ENCODE peak calls at places on chromosomes 12 and 14, in five cellular contexts. U is H9, M is mesenchymal stem cell, D is H1, E is trophoblast cell. T is an unnamed sample.

GRCh38 chr12:14369322-14369721 is 3.8 kb downstream of the ATF7IP start:
- DNase-seq in U (no peak), M (no peak), D (no peak), E (no peak), T (no peak)

GRCh38 chr12:132199101-132199500 is 54.8 kb downstream of the NOC4L start:
- DNase-seq in U (no peak), M (no peak), D (no peak), E (no peak), T (no peak)

GRCh38 chr12:95997911-95998510 is 1.9 kb upstream of the HAL start:
- DNase-seq in U (no peak), M (no peak), D (no peak), E (peak), T (no peak)

GRCh38 chr12:13001725-13002040 is 1.6 kb upstream of the HEBP1 start:
- DNase-seq in U (no peak), M (no peak), D (no peak), E (no peak), T (no peak)

GRCh38 chr12:108696111-108696995 is 35.0 kb downstream of the CORO1C start:
- DNase-seq in U (no peak), M (peak), D (no peak), E (peak), T (no peak)

GRCh38 chr12:51421266-51421884 is 3.3 kb upstream of the SLC4A8 start:
- DNase-seq in U (peak), M (peak), D (peak), E (peak), T (peak)

GRCh38 chr12:2977776-2978175 is 18.6 kb downstream of the TEAD4 start:
- DNase-seq in U (no peak), M (no peak), D (no peak), E (no peak), T (no peak)

GRCh38 chr14:65255583-65256443 is 153.5 kb upstream of the MAX start:
- DNase-seq in U (peak), M (peak), D (peak), E (peak), T (no peak)

GRCh38 chr12:131985145-131985875 is 35.6 kb downstream of the EP400 start:
- DNase-seq in U (no peak), M (no peak), D (no peak), E (peak), T (no peak)

GRCh38 chr12:113403435-113404415 is at the start of gene SDS:
- DNase-seq in U (no peak), M (no peak), D (no peak), E (no peak), T (no peak)

GRCh38 chr12:49283541-49284429 is 11.2 kb upstream of the PRPH start:
- DNase-seq in U (peak), M (no peak), D (no peak), E (peak), T (no peak)

GRCh38 chr12:81378601-81379000 is 300.7 kb downstream of the ACSS3 start:
- DNase-seq in U (no peak), M (no peak), D (no peak), E (no peak), T (no peak)

GRCh38 chr14:97218713-97219355 is 421.7 kb downstream of the VRK1 start:
- DNase-seq in U (peak), M (no peak), D (peak), E (no peak), T (peak)

GRCh38 chr14:96077983-96078686 is 39.0 kb downstream of the C14orf132 start:
- DNase-seq in U (no peak), M (no peak), D (no peak), E (peak), T (no peak)

GRCh38 chr12:113220593-113221180 is 577 bp upstream of the TPCN1 start:
- DNase-seq in U (no peak), M (no peak), D (no peak), E (peak), T (no peak)

GRCh38 chr14:92492261-92492660 is 21.3 kb upstream of the RIN3 start:
- DNase-seq in U (no peak), M (no peak), D (no peak), E (peak), T (no peak)

GRCh38 chr12:69904761-69905160 is 79.7 kb downstream of the MYRFL start:
- DNase-seq in U (no peak), M (peak), D (no peak), E (peak), T (no peak)

GRCh38 chr12:18352312-18352711 is 91.0 kb downstream of the PIK3C2G start:
- DNase-seq in U (no peak), M (no peak), D (no peak), E (no peak), T (no peak)
- H2BK12ac ChIP-seq in U (no peak), M (no peak), D (no peak), E (no peak), T (no peak)

GRCh38 chr14:74417611-74418010 is 8.4 kb downstream of the SYNDIG1L start:
- DNase-seq in U (no peak), M (no peak), D (no peak), E (no peak), T (no peak)
- H2BK12ac ChIP-seq in U (no peak), M (no peak), D (no peak), E (no peak), T (no peak)

DNA sequence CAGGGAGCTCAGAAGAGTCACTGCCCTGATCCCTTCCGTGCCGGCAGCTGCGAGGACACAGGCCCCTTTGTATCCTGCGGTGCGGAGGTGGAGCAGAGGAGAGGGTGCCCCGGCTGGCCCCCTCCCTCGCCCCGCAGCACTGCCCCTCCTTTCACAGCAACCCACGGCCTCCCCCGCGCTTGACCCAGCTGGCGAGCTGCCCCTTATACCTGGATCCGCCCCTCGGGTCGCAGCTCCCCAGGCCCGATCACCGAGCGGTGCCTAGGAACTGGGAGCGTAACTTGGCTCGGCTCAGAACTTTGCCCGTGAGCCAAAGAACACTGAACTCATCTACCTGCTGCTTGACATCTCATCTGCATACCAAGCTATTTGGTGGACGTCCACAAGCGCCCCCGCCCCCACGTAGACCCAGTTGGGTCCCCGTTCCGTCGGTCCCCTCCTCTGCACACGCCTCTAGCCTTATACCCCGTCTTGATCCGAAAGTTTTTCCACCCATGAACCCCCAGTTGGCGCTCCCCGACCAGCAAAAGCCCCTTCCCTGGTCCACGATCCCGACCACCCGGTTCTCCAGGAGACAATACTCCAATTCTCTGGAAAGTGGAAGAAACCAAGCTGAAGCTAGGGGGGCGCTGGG is 697 bp upstream of the DNAJC14 start:
- DNase-seq in U (peak), M (no peak), D (no peak), E (peak), T (no peak)
- H2BK12ac ChIP-seq in U (no peak), M (no peak), D (no peak), E (no peak), T (no peak)

GRCh38 chr12:120719072-120719471 is 6.6 kb upstream of the ACADS start:
- DNase-seq in U (no peak), M (no peak), D (no peak), E (no peak), T (no peak)
- H2BK12ac ChIP-seq in U (no peak), M (no peak), D (no peak), E (no peak), T (no peak)

DNA sequence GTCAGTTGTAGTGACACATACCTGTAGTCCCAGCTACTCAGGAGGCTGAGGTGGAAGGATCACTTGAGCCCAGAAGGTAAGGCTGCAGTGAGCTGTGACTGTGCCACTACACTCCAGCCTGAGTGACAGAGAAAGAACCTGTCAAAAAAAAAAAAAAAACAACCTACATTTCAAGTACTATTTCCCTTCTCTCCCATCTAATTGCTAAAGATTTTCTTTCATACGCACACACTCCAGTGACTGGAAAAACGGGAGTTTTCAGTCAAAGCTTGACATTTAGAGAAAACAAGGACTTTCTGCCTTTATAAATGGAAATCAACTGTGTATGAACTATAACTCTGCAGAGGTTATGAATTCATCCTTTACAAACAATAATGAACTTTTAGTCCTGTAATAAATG is 25.9 kb downstream of the GPHB5 start:
- DNase-seq in U (no peak), M (no peak), D (no peak), E (no peak), T (no peak)
- H2BK12ac ChIP-seq in U (no peak), M (no peak), D (no peak), E (no peak), T (no peak)

GRCh38 chr12:105428793-105429192 is 98.3 kb downstream of the C12orf75 start:
- DNase-seq in U (no peak), M (no peak), D (no peak), E (no peak), T (no peak)

GRCh38 chr12:105427883-105428282 is 97.4 kb downstream of the C12orf75 start:
- DNase-seq in U (no peak), M (peak), D (no peak), E (no peak), T (no peak)

GRCh38 chr12:105436636-105437035 is 106.1 kb downstream of the C12orf75 start:
- DNase-seq in U (no peak), M (no peak), D (no peak), E (no peak), T (no peak)

GRCh38 chr12:105431537-105431936 is 101.0 kb downstream of the C12orf75 start:
- DNase-seq in U (no peak), M (no peak), D (no peak), E (no peak), T (no peak)

GRCh38 chr12:105433804-105434203 is 103.3 kb downstream of the C12orf75 start:
- DNase-seq in U (no peak), M (no peak), D (no peak), E (no peak), T (no peak)
- H2BK12ac ChIP-seq in U (no peak), M (no peak), D (no peak), E (no peak), T (no peak)

DNA sequence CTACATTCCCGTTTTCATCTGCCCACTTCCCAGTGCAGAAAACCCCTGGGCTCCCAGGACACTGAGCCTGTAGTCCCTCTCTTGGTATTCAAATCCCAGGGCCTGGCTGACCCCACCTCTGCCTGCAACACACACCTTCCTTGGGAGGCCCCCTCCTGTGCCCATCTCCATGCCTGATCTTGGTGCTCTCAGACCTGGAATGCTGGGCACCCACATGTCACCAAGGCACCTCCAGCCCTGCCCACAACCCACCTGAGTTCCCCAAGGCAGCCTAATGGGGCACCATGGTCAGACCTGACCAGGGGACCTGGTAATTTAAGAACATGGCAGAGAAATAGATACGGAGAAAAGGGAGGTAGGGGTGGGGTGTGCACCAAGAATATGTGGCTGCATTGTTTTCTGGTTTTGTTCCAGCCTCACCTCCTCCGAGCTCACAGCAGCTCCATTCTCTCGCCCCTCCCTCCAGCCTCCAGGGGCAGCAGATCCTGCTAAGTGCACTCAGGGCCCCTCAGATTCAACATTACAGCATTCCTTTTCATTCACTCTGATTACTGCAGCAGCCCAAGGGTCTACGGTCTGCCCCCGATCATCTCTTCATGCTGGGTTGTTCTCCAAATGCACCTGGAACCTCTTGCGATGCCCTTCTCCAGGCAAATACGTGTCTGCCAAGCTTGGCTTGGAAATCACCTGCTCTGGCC is 9.2 kb upstream of the HSP90AA1 start:
- DNase-seq in U (no peak), M (no peak), D (no peak), E (no peak), T (no peak)
- H2BK12ac ChIP-seq in U (no peak), M (no peak), D (no peak), E (peak), T (no peak)

GRCh38 chr12:125983784-125984510 is 918.7 kb downstream of the AACS start:
- DNase-seq in U (peak), M (no peak), D (no peak), E (peak), T (peak)

GRCh38 chr12:125983094-125983783 is 918.0 kb downstream of the AACS start:
- DNase-seq in U (peak), M (no peak), D (peak), E (peak), T (peak)

GRCh38 chr12:125981610-125982253 is 916.5 kb downstream of the AACS start:
- DNase-seq in U (no peak), M (no peak), D (no peak), E (peak), T (no peak)
- H2BK12ac ChIP-seq in U (no peak), M (no peak), D (no peak), E (no peak), T (no peak)

DNA sequence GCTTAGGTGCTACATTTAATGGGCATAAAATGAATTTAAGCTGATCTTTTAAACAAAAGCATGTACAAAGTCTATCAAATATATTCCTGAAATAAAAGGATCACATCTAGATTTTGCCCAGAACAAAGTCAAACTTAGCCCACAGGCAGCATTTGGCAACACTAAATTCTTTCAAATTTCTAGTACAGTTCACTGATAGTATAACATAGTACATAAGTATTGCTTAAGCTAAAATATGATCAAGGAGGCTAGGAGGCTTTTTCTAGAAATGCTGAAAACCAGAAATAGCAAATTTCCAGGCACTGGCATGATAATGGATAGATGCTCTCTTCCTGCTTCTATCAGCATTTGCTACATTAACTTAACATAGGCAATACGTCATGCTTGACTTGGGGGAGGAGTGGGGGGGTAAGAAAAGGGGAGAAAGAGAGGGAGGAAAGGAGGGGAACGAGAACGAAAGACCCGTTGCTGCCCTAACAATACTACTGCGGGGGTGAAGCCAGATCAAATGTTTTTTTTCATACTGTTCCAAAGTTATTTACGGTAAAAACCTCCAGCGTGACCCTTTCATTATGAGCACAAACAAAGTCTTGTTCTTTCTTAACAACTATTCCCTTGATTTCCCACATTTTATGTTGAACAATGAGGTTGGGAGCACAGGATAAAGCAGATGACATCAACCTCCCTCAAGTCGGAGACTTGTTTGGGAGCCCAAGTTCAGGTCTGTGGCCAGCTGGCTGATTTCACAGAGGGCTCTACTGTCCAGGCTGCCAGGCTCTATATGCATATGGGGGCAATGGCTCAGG is 10.6 kb downstream of the TMED10 start:
- DNase-seq in U (no peak), M (no peak), D (no peak), E (no peak), T (no peak)
- H2BK12ac ChIP-seq in U (no peak), M (no peak), D (no peak), E (no peak), T (no peak)

GRCh38 chr12:91222746-91223145 is 40.1 kb upstream of the DCN start:
- DNase-seq in U (no peak), M (peak), D (no peak), E (peak), T (no peak)

GRCh38 chr12:91216871-91217270 is 34.3 kb upstream of the DCN start:
- DNase-seq in U (no peak), M (no peak), D (no peak), E (no peak), T (no peak)

GRCh38 chr12:91219919-91220318 is 37.3 kb upstream of the DCN start:
- DNase-seq in U (no peak), M (no peak), D (no peak), E (no peak), T (no peak)

GRCh38 chr12:91215940-91216454 is 33.4 kb upstream of the DCN start:
- DNase-seq in U (no peak), M (peak), D (no peak), E (no peak), T (no peak)

DNA sequence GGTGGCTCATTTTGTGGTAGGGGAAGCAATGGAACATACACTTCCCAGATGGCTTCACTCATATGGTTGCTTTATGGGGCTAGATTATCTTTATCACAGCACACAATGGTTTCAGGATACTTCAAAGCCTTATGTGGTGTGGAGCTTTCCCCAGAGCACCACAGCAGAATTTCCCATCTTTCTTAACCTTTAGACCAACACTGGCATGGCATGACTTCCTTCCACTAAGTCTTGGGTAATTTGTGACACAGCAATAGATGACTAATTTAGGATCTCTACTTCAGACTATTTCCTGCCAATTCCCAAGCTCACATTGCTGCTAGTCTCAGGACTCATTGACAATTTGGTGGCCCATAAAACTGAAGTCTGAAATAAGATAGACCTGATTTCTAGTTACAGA is 36.9 kb upstream of the DCN start:
- DNase-seq in U (no peak), M (peak), D (no peak), E (no peak), T (no peak)
- H2BK12ac ChIP-seq in U (no peak), M (no peak), D (no peak), E (no peak), T (no peak)